ENCODE peak calls at places on chromosomes 16 and 17, in five cellular contexts. N is neuronal stem cell, O is H9, P is trophoblast cell, X is IMR-90. E is an unnamed sample. For H3K79me1, the result is how much of the 10 kb centered on the place peaks cover.

GRCh38 chr16:13036600-13036999 is 135.2 kb downstream of the SHISA9 start:
- DNase-seq in P (peak), N (peak), O (peak), X (peak), E (peak)

GRCh38 chr16:28538733-28539596 is at the start of gene NUPR1:
- DNase-seq in O (no peak), N (no peak), X (peak), P (peak), E (peak)

GRCh38 chr17:55852734-55853133 is 101.9 kb downstream of the PCTP start:
- DNase-seq in P (no peak), O (no peak), N (no peak), X (no peak), E (no peak)

GRCh38 chr17:19331134-19331533 is 31.4 kb downstream of the B9D1 start:
- DNase-seq in X (peak), O (no peak), P (peak), N (no peak), E (no peak)

GRCh38 chr17:82974136-82974952 is 105.1 kb upstream of the METRNL start:
- DNase-seq in X (no peak), P (no peak), O (no peak), N (no peak), E (no peak)

GRCh38 chr17:34586346-34586846 is 7.0 kb downstream of the TMEM132E start:
- DNase-seq in P (no peak), N (no peak), X (no peak), O (no peak), E (no peak)

GRCh38 chr17:38352245-38353083 is 820 bp downstream of the SOCS7 start:
- DNase-seq in P (peak), N (no peak), O (peak), X (no peak), E (peak)

GRCh38 chr17:12536472-12536871 is 129.2 kb upstream of the MYOCD start:
- DNase-seq in N (no peak), P (no peak), X (peak), O (no peak), E (no peak)

GRCh38 chr17:17204041-17204591 is 2.0 kb downstream of the PLD6 start:
- DNase-seq in P (no peak), N (no peak), O (no peak), X (no peak), E (no peak)

GRCh38 chr17:7354262-7354781 is 634 bp upstream of the TMEM95 start:
- DNase-seq in N (no peak), O (no peak), P (peak), X (peak), E (peak)

GRCh38 chr17:74806334-74806733 is 30.2 kb upstream of the NAT9 start:
- DNase-seq in X (no peak), O (no peak), P (no peak), N (no peak), E (no peak)

GRCh38 chr17:2218426-2218825 is 85.2 kb downstream of the SMG6 start:
- DNase-seq in N (no peak), P (no peak), X (no peak), O (no peak), E (no peak)

GRCh38 chr17:77366558-77367245 is 225.9 kb downstream of the SEC14L1 start:
- DNase-seq in O (no peak), N (no peak), P (no peak), X (peak), E (no peak)

GRCh38 chr17:7704601-7705268 is at the start of gene EFNB3:
- DNase-seq in O (peak), N (peak), X (no peak), P (peak), E (peak)

GRCh38 chr17:48484256-48484655 is 46.6 kb downstream of the HOXB1 start:
- DNase-seq in P (no peak), O (no peak), X (peak), N (no peak), E (no peak)

GRCh38 chr17:82384730-82385429 is 13.3 kb downstream of the UTS2R start:
- DNase-seq in O (peak), P (peak), X (peak), N (no peak), E (peak)

GRCh38 chr16:10987361-10988163 is 43.2 kb downstream of the CLEC16A start:
- DNase-seq in N (no peak), O (no peak), X (no peak), P (no peak), E (no peak)

GRCh38 chr16:74811911-74812310 is 37.3 kb upstream of the FA2H start:
- DNase-seq in X (no peak), N (no peak), O (no peak), P (no peak), E (no peak)

GRCh38 chr17:44546711-44547606 is 10.3 kb upstream of the FZD2 start:
- DNase-seq in O (no peak), N (no peak), P (peak), X (peak), E (no peak)

GRCh38 chr17:48555183-48555615 is 10.3 kb upstream of the HOXB2 start:
- DNase-seq in X (peak), O (no peak), P (no peak), N (no peak), E (no peak)

GRCh38 chr17:71764507-71764906 is 356.3 kb upstream of the SOX9 start:
- DNase-seq in X (no peak), O (peak), P (no peak), N (peak), E (peak)

GRCh38 chr16:81458149-81458669 is 13.6 kb downstream of the CMIP start:
- DNase-seq in O (no peak), X (no peak), N (no peak), P (no peak), E (no peak)

GRCh38 chr16:81460075-81460474 is 15.5 kb downstream of the CMIP start:
- DNase-seq in N (no peak), X (no peak), P (no peak), O (no peak), E (no peak)

GRCh38 chr16:81457326-81458133 is 12.9 kb downstream of the CMIP start:
- DNase-seq in X (peak), N (no peak), P (peak), O (no peak), E (peak)

GRCh38 chr16:81461243-81461642 is 16.6 kb downstream of the CMIP start:
- DNase-seq in N (no peak), X (no peak), P (no peak), O (no peak), E (no peak)

GRCh38 chr16:81458827-81459598 is 14.4 kb downstream of the CMIP start:
- DNase-seq in O (no peak), P (no peak), X (no peak), N (no peak), E (no peak)
- H3K79me1 ChIP-seq in O (under half), P (under half), X (half or more), N (under half), E (half or more)

DNA sequence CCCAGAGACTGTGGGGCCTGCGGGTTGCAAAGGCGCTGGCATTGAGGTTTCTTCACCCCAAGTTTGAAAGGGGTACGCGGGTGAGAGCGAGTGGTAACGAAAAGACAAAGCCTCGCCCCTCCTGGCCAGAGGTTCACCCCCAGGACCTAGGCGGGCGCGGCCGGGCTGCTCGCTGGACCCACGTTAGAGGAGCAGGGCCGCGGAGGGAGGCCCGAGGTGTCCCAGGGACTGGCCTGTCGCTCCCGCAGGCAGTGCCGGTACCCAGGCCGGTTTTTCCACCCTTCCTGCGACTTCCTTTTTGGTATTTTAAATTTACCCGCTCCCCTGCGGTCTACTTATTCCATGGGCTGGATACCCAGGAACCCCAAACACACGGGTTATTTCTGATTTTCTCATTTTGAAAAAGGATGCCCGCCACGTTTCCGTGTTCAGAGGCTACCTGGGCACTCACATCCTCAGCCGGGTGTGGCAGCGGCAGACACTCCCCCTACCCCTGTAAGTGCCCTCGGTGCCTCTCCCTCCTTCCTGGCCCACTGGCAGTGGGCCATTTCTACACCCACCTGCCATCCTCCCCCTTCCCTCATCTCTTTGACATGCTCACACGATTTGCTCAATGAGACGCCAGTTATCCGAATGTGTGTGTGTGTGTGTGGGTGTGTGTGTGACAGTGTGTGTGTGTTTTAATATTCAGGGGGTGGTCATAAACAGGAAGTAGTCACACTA is 1.6 kb upstream of the FOXL1 start:
- DNase-seq in N (no peak), O (no peak), P (no peak), X (no peak), E (peak)
- H2BK5ac ChIP-seq in N (no peak), O (no peak), P (no peak), X (peak), E (no peak)

GRCh38 chr17:78839762-78840529 is 668 bp downstream of the USP36 start:
- DNase-seq in P (peak), X (peak), N (peak), O (peak), E (peak)

GRCh38 chr17:78840780-78841611 is at the start of gene USP36:
- DNase-seq in X (peak), N (peak), P (peak), O (peak), E (peak)

GRCh38 chr17:78838574-78839005 is 2.0 kb downstream of the USP36 start:
- DNase-seq in X (no peak), O (no peak), P (no peak), N (no peak), E (no peak)

GRCh38 chr17:78840530-78840779 is 159 bp downstream of the USP36 start:
- DNase-seq in P (no peak), O (no peak), X (no peak), N (no peak), E (no peak)

GRCh38 chr17:78839173-78839761 is 1.3 kb downstream of the USP36 start:
- DNase-seq in P (no peak), N (no peak), O (no peak), X (peak), E (peak)
- H3K18ac ChIP-seq in P (no peak), N (no peak), O (no peak), X (peak), E (no peak)

DNA sequence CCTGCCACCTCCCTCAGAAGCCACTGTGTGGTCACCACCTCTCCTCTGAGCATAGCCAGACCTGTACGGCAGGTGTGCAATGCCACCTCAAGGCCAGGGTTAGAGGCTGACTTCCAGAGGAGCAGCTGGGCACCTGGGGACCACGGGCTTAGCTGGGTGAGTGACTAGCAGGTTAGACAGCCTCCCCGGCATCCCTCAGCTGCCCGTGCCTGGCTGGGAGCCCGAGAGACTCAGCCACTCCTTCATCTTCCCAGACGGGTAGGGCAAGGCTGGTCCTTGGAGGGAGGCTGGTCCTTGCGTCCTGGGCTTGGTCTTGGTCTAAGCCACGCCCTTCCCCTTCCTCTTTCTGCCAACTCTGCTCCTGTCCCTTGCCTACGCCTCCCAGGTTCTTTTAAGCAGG is 7.8 kb downstream of the CRHR1 start:
- DNase-seq in O (no peak), N (no peak), P (no peak), X (no peak), E (no peak)
- H3K79me1 ChIP-seq in O (under half), N (under half), P (under half), X (under half), E (under half)

DNA sequence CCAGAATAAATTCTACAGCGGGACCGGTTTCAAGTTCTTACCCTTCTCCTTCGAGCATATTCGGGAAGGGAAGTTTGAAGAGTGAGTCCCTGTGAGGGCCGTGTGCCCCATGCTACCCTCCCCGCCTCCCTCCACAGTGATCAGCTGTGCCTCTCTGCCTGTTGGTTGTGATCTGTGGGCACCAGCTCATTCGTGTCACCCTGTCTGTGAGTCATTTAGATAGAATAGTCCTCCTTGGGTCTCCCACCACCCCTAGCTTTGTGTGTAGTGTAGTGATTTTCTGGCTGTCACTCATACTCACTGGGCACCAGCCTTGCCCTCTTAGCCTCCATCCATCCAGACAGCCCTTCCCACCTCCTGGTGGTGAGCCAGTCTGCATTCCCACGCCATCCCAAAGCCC is 15.0 kb upstream of the NAGLU start:
- DNase-seq in X (no peak), P (no peak), O (peak), N (no peak), E (no peak)
- H2BK5ac ChIP-seq in X (peak), P (peak), O (no peak), N (peak), E (no peak)

GRCh38 chr16:1333854-1334719 is 642 bp downstream of the BAIAP3 start:
- DNase-seq in N (no peak), P (no peak), O (no peak), X (no peak), E (no peak)
- H3K18ac ChIP-seq in N (peak), P (no peak), O (no peak), X (no peak), E (no peak)

GRCh38 chr16:88618182-88618955 is 20.0 kb upstream of the IL17C start:
- DNase-seq in X (peak), O (no peak), P (no peak), N (no peak), E (no peak)
- H3K79me1 ChIP-seq in X (half or more), O (under half), P (under half), N (under half), E (under half)

DNA sequence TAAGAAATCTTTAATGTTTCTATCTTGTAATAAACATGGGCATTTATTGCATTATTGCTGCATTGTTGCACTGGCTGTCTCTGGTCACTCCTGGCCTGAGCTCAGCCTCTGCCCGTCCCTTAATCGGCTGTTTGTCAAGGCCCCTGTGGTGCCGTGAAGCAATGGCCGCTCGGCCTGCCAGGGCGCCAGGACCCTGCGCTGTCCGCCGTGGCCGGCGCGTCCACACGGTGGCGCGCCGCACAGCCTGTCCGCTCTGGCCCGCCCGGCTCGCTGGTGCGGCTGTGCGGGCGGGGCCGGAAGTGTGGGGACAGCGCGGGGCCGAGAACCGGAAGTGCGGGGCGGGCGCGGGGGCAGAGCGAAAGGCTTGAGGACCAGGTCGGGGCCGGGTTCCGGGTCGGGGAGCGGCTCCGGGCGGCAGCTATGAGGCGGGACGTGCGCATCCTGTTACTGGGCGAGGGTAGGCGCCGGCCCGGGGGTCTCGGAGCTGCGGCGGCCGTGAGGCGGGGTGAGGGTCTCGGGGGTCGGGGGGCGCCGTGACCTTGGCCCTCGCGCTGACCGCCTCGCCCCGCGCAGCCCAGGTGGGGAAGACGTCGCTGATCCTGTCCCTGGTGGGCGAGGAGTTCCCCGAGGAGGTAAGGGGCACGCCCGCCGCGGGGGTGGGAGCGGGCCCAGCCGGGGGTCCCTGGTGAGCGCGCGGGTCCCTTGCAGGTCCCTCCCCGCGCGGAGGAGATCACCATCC is at the start of gene RHOT2:
- DNase-seq in P (peak), N (peak), O (peak), X (peak), E (peak)
- H2BK5ac ChIP-seq in P (peak), N (peak), O (no peak), X (peak), E (no peak)

E was measured in mesendoderm.